ENCODE peak calls at places on chromosomes 7 and 10, in nine cellular contexts. One of them, this sample, is unnamed. For H3K4me1, the result is how much of the 10 kb centered on the place peaks cover.

GRCh38 chr10:5833814-5834213 is 20.6 kb upstream of the GDI2 start:
- DNase-seq in MM.1S: no peak
- DNase-seq in CD4-positive, CD25-positive, alpha-beta regulatory T cell: no peak
- DNase-seq in aorta: no peak
- DNase-seq in A549: no peak
- DNase-seq in astrocyte: no peak
- DNase-seq in A673: no peak
- DNase-seq in PC-9: no peak
- DNase-seq in CD8-positive, alpha-beta T cell: no peak
- DNase-seq in this sample: no peak

GRCh38 chr10:85917601-85918000 is 449.0 kb downstream of the GRID1 start:
- DNase-seq in astrocyte: no peak
- DNase-seq in PC-9: no peak
- DNase-seq in CD4-positive, CD25-positive, alpha-beta regulatory T cell: no peak
- DNase-seq in MM.1S: no peak
- DNase-seq in CD8-positive, alpha-beta T cell: no peak
- DNase-seq in A549: no peak
- DNase-seq in A673: no peak
- DNase-seq in aorta: no peak
- DNase-seq in this sample: no peak

GRCh38 chr10:132408823-132409666 is 12.0 kb downstream of the PWWP2B start:
- DNase-seq in CD4-positive, CD25-positive, alpha-beta regulatory T cell: no peak
- DNase-seq in aorta: no peak
- DNase-seq in CD8-positive, alpha-beta T cell: no peak
- DNase-seq in A549: no peak
- DNase-seq in A673: no peak
- DNase-seq in astrocyte: no peak
- DNase-seq in PC-9: peak
- DNase-seq in MM.1S: no peak
- DNase-seq in this sample: no peak

GRCh38 chr7:75869776-75870379 is 9.0 kb upstream of the RHBDD2 start:
- DNase-seq in MM.1S: no peak
- DNase-seq in A673: no peak
- DNase-seq in CD8-positive, alpha-beta T cell: no peak
- DNase-seq in astrocyte: peak
- DNase-seq in CD4-positive, CD25-positive, alpha-beta regulatory T cell: peak
- DNase-seq in aorta: no peak
- DNase-seq in A549: no peak
- DNase-seq in PC-9: peak
- DNase-seq in this sample: no peak

GRCh38 chr7:44104880-44105771 is 981 bp downstream of the AEBP1 start:
- DNase-seq in astrocyte: peak
- DNase-seq in A673: no peak
- DNase-seq in MM.1S: no peak
- DNase-seq in aorta: peak
- DNase-seq in A549: no peak
- DNase-seq in PC-9: peak
- DNase-seq in CD4-positive, CD25-positive, alpha-beta regulatory T cell: no peak
- DNase-seq in CD8-positive, alpha-beta T cell: no peak
- DNase-seq in this sample: no peak

GRCh38 chr10:131078131-131078881 is 233.2 kb downstream of the TCERG1L start:
- DNase-seq in MM.1S: no peak
- DNase-seq in PC-9: no peak
- DNase-seq in A673: no peak
- DNase-seq in astrocyte: no peak
- DNase-seq in CD4-positive, CD25-positive, alpha-beta regulatory T cell: no peak
- DNase-seq in A549: no peak
- DNase-seq in aorta: no peak
- DNase-seq in CD8-positive, alpha-beta T cell: no peak
- DNase-seq in this sample: no peak

GRCh38 chr10:78585952-78586351 is 482.8 kb upstream of the ZMIZ1 start:
- DNase-seq in A673: no peak
- DNase-seq in A549: no peak
- DNase-seq in CD4-positive, CD25-positive, alpha-beta regulatory T cell: no peak
- DNase-seq in MM.1S: no peak
- DNase-seq in PC-9: no peak
- DNase-seq in aorta: no peak
- DNase-seq in astrocyte: no peak
- DNase-seq in CD8-positive, alpha-beta T cell: no peak
- DNase-seq in this sample: no peak

GRCh38 chr10:70528726-70529362 is 50.3 kb downstream of the PALD1 start:
- DNase-seq in aorta: no peak
- DNase-seq in A549: peak
- DNase-seq in PC-9: peak
- DNase-seq in astrocyte: peak
- DNase-seq in CD8-positive, alpha-beta T cell: no peak
- DNase-seq in A673: peak
- DNase-seq in CD4-positive, CD25-positive, alpha-beta regulatory T cell: peak
- DNase-seq in MM.1S: no peak
- DNase-seq in this sample: no peak

GRCh38 chr10:99834410-99834809 is 52.0 kb downstream of the ABCC2 start:
- DNase-seq in PC-9: no peak
- DNase-seq in MM.1S: no peak
- DNase-seq in A549: peak
- DNase-seq in CD8-positive, alpha-beta T cell: no peak
- DNase-seq in A673: no peak
- DNase-seq in aorta: no peak
- DNase-seq in CD4-positive, CD25-positive, alpha-beta regulatory T cell: no peak
- DNase-seq in astrocyte: peak
- DNase-seq in this sample: no peak

GRCh38 chr10:69467928-69468770 is 16.9 kb downstream of the TSPAN15 start:
- DNase-seq in A549: no peak
- DNase-seq in MM.1S: no peak
- DNase-seq in aorta: no peak
- DNase-seq in astrocyte: no peak
- DNase-seq in A673: no peak
- DNase-seq in CD8-positive, alpha-beta T cell: no peak
- DNase-seq in CD4-positive, CD25-positive, alpha-beta regulatory T cell: peak
- DNase-seq in PC-9: no peak
- DNase-seq in this sample: no peak

GRCh38 chr7:129277629-129278028 is 52.8 kb downstream of the AHCYL2 start:
- DNase-seq in CD8-positive, alpha-beta T cell: no peak
- DNase-seq in astrocyte: no peak
- DNase-seq in aorta: no peak
- DNase-seq in PC-9: no peak
- DNase-seq in A549: no peak
- DNase-seq in MM.1S: no peak
- DNase-seq in CD4-positive, CD25-positive, alpha-beta regulatory T cell: no peak
- DNase-seq in A673: no peak
- DNase-seq in this sample: no peak

GRCh38 chr10:50917486-50917885 is 32.1 kb upstream of the A1CF start:
- DNase-seq in MM.1S: no peak
- DNase-seq in CD4-positive, CD25-positive, alpha-beta regulatory T cell: no peak
- DNase-seq in A673: no peak
- DNase-seq in aorta: no peak
- DNase-seq in astrocyte: peak
- DNase-seq in CD8-positive, alpha-beta T cell: no peak
- DNase-seq in PC-9: no peak
- DNase-seq in A549: no peak
- DNase-seq in this sample: no peak

GRCh38 chr10:14547826-14548225 is 217.1 kb upstream of the FRMD4A start:
- DNase-seq in A549: no peak
- DNase-seq in astrocyte: no peak
- DNase-seq in A673: peak
- DNase-seq in MM.1S: no peak
- DNase-seq in CD8-positive, alpha-beta T cell: no peak
- DNase-seq in PC-9: no peak
- DNase-seq in aorta: no peak
- DNase-seq in CD4-positive, CD25-positive, alpha-beta regulatory T cell: no peak
- DNase-seq in this sample: no peak

GRCh38 chr7:127396184-127396583 is 3.7 kb upstream of the ZNF800 start:
- DNase-seq in MM.1S: peak
- DNase-seq in A673: peak
- DNase-seq in astrocyte: no peak
- DNase-seq in A549: peak
- DNase-seq in aorta: peak
- DNase-seq in CD4-positive, CD25-positive, alpha-beta regulatory T cell: no peak
- DNase-seq in PC-9: no peak
- DNase-seq in CD8-positive, alpha-beta T cell: no peak
- DNase-seq in this sample: no peak

GRCh38 chr7:112143151-112143550 is 63.0 kb downstream of the DOCK4 start:
- DNase-seq in CD4-positive, CD25-positive, alpha-beta regulatory T cell: no peak
- DNase-seq in CD8-positive, alpha-beta T cell: no peak
- DNase-seq in A673: no peak
- DNase-seq in A549: no peak
- DNase-seq in MM.1S: no peak
- DNase-seq in aorta: no peak
- DNase-seq in astrocyte: peak
- DNase-seq in PC-9: no peak
- DNase-seq in this sample: no peak

GRCh38 chr10:5584895-5585516 is 60.2 kb downstream of the CALML3 start:
- DNase-seq in MM.1S: peak
- DNase-seq in CD8-positive, alpha-beta T cell: no peak
- DNase-seq in astrocyte: peak
- DNase-seq in PC-9: peak
- DNase-seq in A673: no peak
- DNase-seq in aorta: no peak
- DNase-seq in CD4-positive, CD25-positive, alpha-beta regulatory T cell: no peak
- DNase-seq in A549: peak
- DNase-seq in this sample: no peak

GRCh38 chr7:70634610-70635068 is 497.3 kb upstream of the GALNT17 start:
- DNase-seq in CD8-positive, alpha-beta T cell: no peak
- DNase-seq in A673: peak
- DNase-seq in aorta: no peak
- DNase-seq in A549: no peak
- DNase-seq in CD4-positive, CD25-positive, alpha-beta regulatory T cell: no peak
- DNase-seq in PC-9: no peak
- DNase-seq in astrocyte: peak
- DNase-seq in MM.1S: no peak
- DNase-seq in this sample: no peak

GRCh38 chr7:45697576-45698136 is 123.5 kb downstream of the ADCY1 start:
- DNase-seq in aorta: no peak
- DNase-seq in astrocyte: peak
- DNase-seq in MM.1S: no peak
- DNase-seq in PC-9: no peak
- DNase-seq in A673: no peak
- DNase-seq in CD4-positive, CD25-positive, alpha-beta regulatory T cell: no peak
- DNase-seq in A549: no peak
- DNase-seq in CD8-positive, alpha-beta T cell: peak
- DNase-seq in this sample: no peak

GRCh38 chr7:129066290-129067131 is 11.6 kb upstream of the TNPO3 start:
- DNase-seq in CD8-positive, alpha-beta T cell: no peak
- DNase-seq in PC-9: peak
- DNase-seq in aorta: no peak
- DNase-seq in CD4-positive, CD25-positive, alpha-beta regulatory T cell: no peak
- DNase-seq in A549: peak
- DNase-seq in astrocyte: peak
- DNase-seq in MM.1S: no peak
- DNase-seq in A673: peak
- DNase-seq in this sample: no peak

DNA sequence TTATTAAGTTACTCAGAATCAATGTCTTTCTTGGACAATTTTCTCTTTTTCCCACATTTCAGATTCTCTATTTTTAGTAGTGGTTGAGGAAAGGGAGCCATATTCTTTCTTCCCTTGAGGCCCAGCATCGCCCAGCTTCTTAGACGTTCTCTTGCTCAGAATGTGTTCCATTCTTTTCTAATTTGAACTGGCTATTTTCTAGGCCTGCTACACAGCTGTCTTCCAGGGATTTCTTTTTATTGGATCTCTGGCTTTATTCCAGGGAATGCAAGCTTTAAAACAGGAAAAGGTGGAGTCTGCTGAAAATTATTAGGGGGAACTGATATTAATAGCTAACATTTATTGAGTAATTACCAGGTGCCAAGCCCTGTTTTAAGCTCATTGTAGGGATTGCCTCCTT is 58.4 kb downstream of the WIPF3 start:
- DNase-seq in astrocyte: no peak
- DNase-seq in aorta: no peak
- DNase-seq in CD8-positive, alpha-beta T cell: no peak
- DNase-seq in A549: no peak
- DNase-seq in A673: no peak
- DNase-seq in CD4-positive, CD25-positive, alpha-beta regulatory T cell: no peak
- DNase-seq in MM.1S: no peak
- DNase-seq in PC-9: no peak
- DNase-seq in this sample: no peak
- H3K4me1 ChIP-seq in astrocyte: under half
- H3K4me1 ChIP-seq in aorta: under half
- H3K4me1 ChIP-seq in CD8-positive, alpha-beta T cell: under half
- H3K4me1 ChIP-seq in A549: under half
- H3K4me1 ChIP-seq in A673: under half
- H3K4me1 ChIP-seq in CD4-positive, CD25-positive, alpha-beta regulatory T cell: under half
- H3K4me1 ChIP-seq in MM.1S: under half
- H3K4me1 ChIP-seq in PC-9: under half
- H3K4me1 ChIP-seq in this sample: under half

DNA sequence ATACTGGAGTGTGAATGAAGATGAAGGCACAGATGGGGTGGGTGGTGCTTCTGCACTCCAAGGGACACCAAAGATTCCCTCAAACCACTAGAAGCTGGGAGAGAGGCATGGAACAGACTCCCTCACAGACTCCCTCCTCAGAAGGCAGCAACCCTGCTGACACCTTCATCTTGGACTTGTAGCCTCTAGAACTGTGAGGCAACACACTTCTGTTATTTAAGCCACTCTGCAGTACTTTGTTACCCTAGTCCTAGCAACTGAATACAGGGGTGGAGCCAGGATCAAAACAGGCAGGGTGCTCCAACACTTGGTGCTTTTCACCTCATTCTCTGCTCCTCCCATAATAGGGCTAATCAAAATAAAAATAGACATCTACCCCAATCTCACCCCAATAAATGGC is 2.3 kb upstream of the GSTO1 start:
- DNase-seq in A673: no peak
- DNase-seq in MM.1S: no peak
- DNase-seq in A549: no peak
- DNase-seq in CD8-positive, alpha-beta T cell: no peak
- DNase-seq in aorta: no peak
- DNase-seq in PC-9: no peak
- DNase-seq in astrocyte: no peak
- DNase-seq in CD4-positive, CD25-positive, alpha-beta regulatory T cell: no peak
- DNase-seq in this sample: no peak
- H3K27ac ChIP-seq in A673: no peak
- H3K27ac ChIP-seq in MM.1S: no peak
- H3K27ac ChIP-seq in A549: no peak
- H3K27ac ChIP-seq in CD8-positive, alpha-beta T cell: no peak
- H3K27ac ChIP-seq in aorta: no peak
- H3K27ac ChIP-seq in PC-9: no peak
- H3K27ac ChIP-seq in astrocyte: no peak
- H3K27ac ChIP-seq in CD4-positive, CD25-positive, alpha-beta regulatory T cell: no peak
- H3K27ac ChIP-seq in this sample: no peak

GRCh38 chr10:60334991-60335390 is 54.7 kb downstream of the ANK3 start:
- DNase-seq in PC-9: no peak
- DNase-seq in A673: no peak
- DNase-seq in CD8-positive, alpha-beta T cell: no peak
- DNase-seq in CD4-positive, CD25-positive, alpha-beta regulatory T cell: no peak
- DNase-seq in astrocyte: peak
- DNase-seq in A549: no peak
- DNase-seq in MM.1S: no peak
- DNase-seq in aorta: no peak
- DNase-seq in this sample: no peak
- H3K4me1 ChIP-seq in PC-9: under half
- H3K4me1 ChIP-seq in A673: under half
- H3K4me1 ChIP-seq in CD8-positive, alpha-beta T cell: under half
- H3K4me1 ChIP-seq in CD4-positive, CD25-positive, alpha-beta regulatory T cell: under half
- H3K4me1 ChIP-seq in astrocyte: under half
- H3K4me1 ChIP-seq in A549: under half
- H3K4me1 ChIP-seq in MM.1S: under half
- H3K4me1 ChIP-seq in aorta: under half
- H3K4me1 ChIP-seq in this sample: under half

DNA sequence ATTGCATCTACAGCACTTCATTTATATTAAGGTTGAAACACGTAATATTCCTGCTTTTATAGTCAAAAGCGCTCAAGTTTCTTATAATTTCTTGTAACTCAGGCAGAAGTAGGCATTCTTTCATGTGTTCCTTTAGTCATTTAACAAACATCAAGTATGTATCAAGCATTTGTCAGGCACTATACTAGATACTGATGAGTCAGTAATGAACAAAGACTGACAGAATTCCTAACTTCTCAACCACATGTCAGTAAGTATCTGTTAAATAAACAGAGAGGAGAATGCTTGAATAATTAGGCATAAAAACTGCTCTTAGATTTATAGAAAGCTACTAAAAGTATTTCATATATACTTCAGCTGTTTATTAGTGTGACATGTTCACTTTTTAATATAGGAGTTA is 9.9 kb downstream of the CRPPA start:
- DNase-seq in A673: no peak
- DNase-seq in CD4-positive, CD25-positive, alpha-beta regulatory T cell: no peak
- DNase-seq in CD8-positive, alpha-beta T cell: no peak
- DNase-seq in A549: no peak
- DNase-seq in aorta: no peak
- DNase-seq in PC-9: peak
- DNase-seq in astrocyte: peak
- DNase-seq in MM.1S: no peak
- DNase-seq in this sample: no peak
- H3K27ac ChIP-seq in A673: no peak
- H3K27ac ChIP-seq in CD4-positive, CD25-positive, alpha-beta regulatory T cell: no peak
- H3K27ac ChIP-seq in CD8-positive, alpha-beta T cell: no peak
- H3K27ac ChIP-seq in A549: no peak
- H3K27ac ChIP-seq in aorta: no peak
- H3K27ac ChIP-seq in PC-9: no peak
- H3K27ac ChIP-seq in astrocyte: no peak
- H3K27ac ChIP-seq in MM.1S: no peak
- H3K27ac ChIP-seq in this sample: no peak